ENCODE peak calls at places on chromosomes 12 and 14, in eight cellular contexts. Z is NCI-H2081, G is mucosa of gallbladder, Q is HCEC 1CT, T is BE2C, F is HEK293T, X is mucosa of descending colon, H is RKO. M is an unnamed sample.

GRCh38 chr12:110199360-110200123 is 75.4 kb downstream of the IFT81 start:
- DNase-seq in Z (no peak), G (no peak), Q (peak; percentile 65), T (peak; percentile 16), F (no peak), X (no peak), H (no peak), M (no peak)

GRCh38 chr12:75644472-75645072 is 133.2 kb upstream of the KRR1 start:
- DNase-seq in Z (no peak), G (no peak), Q (no peak), T (no peak), F (no peak), X (no peak), H (no peak), M (no peak)

GRCh38 chr14:68528031-68528687 is 264.7 kb downstream of the ZFP36L1 start:
- DNase-seq in Z (no peak), G (no peak), Q (no peak), T (no peak), F (no peak), X (no peak), H (no peak), M (no peak)

GRCh38 chr12:88035907-88036289 is 6.7 kb upstream of the C12orf50 start:
- DNase-seq in Z (no peak), G (no peak), Q (no peak), T (no peak), F (peak; percentile 5), X (peak; percentile 14), H (peak; percentile 26), M (no peak)

GRCh38 chr12:55681142-55682077 is 26.3 kb downstream of the ITGA7 start:
- DNase-seq in Z (peak; percentile 6), G (peak; percentile 82), Q (peak; percentile 68), T (peak; percentile 24), F (peak; percentile 77), X (peak; percentile 88), H (peak; percentile 90), M (no peak)

GRCh38 chr14:33464563-33464962 is 486.3 kb downstream of the EGLN3 start:
- DNase-seq in Z (no peak), G (no peak), Q (no peak), T (no peak), F (no peak), X (no peak), H (no peak), M (no peak)

GRCh38 chr12:124928095-124928911 is 13.9 kb upstream of the UBC start:
- DNase-seq in Z (no peak), G (peak; percentile 88), Q (peak; percentile 96), T (no peak), F (no peak), X (peak; percentile 75), H (peak; percentile 98), M (no peak)

GRCh38 chr12:65171073-65171472 is 1.7 kb downstream of the LEMD3 start:
- DNase-seq in Z (peak; percentile 22), G (no peak), Q (no peak), T (no peak), F (no peak), X (no peak), H (peak; percentile 71), M (no peak)

GRCh38 chr14:21087294-21088091 is 11.0 kb downstream of the ZNF219 start:
- DNase-seq in Z (peak; percentile 74), G (no peak), Q (peak; percentile 85), T (no peak), F (no peak), X (no peak), H (peak; percentile 63), M (no peak)

GRCh38 chr14:72546359-72547035 is 347.4 kb downstream of the DPF3 start:
- DNase-seq in Z (no peak), G (no peak), Q (no peak), T (no peak), F (no peak), X (no peak), H (no peak), M (no peak)

GRCh38 chr12:9751204-9752144 is 9.2 kb downstream of the CD69 start:
- DNase-seq in Z (peak; percentile 12), G (no peak), Q (peak; percentile 59), T (no peak), F (no peak), X (no peak), H (peak; percentile 65), M (peak; percentile 3)

GRCh38 chr12:101566318-101566717 is 28.5 kb upstream of the MYBPC1 start:
- DNase-seq in Z (no peak), G (no peak), Q (no peak), T (no peak), F (no peak), X (no peak), H (peak; percentile 7), M (no peak)

GRCh38 chr12:2282321-2282720 is 229.5 kb downstream of the CACNA1C start:
- DNase-seq in Z (no peak), G (no peak), Q (peak; percentile 16), T (no peak), F (no peak), X (no peak), H (no peak), M (no peak)

GRCh38 chr14:77794357-77794756 is 5.6 kb upstream of the ADCK1 start:
- DNase-seq in Z (no peak), G (no peak), Q (no peak), T (no peak), F (no peak), X (no peak), H (no peak), M (no peak)

GRCh38 chr14:101843038-101843437 is 81.5 kb downstream of the PPP2R5C start:
- DNase-seq in Z (no peak), G (no peak), Q (no peak), T (no peak), F (no peak), X (no peak), H (no peak), M (no peak)

GRCh38 chr12:12017135-12017581 is 53.6 kb upstream of the BCL2L14 start:
- DNase-seq in Z (no peak), G (no peak), Q (no peak), T (peak; percentile 80), F (no peak), X (no peak), H (no peak), M (no peak)

GRCh38 chr12:115980339-115980738 is 297.2 kb downstream of the MED13L start:
- DNase-seq in Z (no peak), G (no peak), Q (no peak), T (no peak), F (no peak), X (no peak), H (no peak), M (no peak)

GRCh38 chr12:79251356-79251755 is 386.8 kb downstream of the SYT1 start:
- DNase-seq in Z (no peak), G (no peak), Q (peak; percentile 49), T (no peak), F (no peak), X (no peak), H (no peak), M (no peak)

M was measured in NCI-H2029 treated with DMSO at 0.1 percent for 48 hours.